ENCODE peak calls at places on chromosomes 2 and 18, in eight cellular contexts. W is stimulated activated CD4-positive, alpha-beta T cell treated with anti-CD3 and anti-CD28 coated beads, Interleukin-15, amount 100 ng/mL, for 48 hours; V is mammary epithelial cell; K is KG1; X is Panc1; L is GM06990; G is anterior cingulate cortex; U is A549. M is an unnamed sample.

GRCh38 chr2:19841918-19842693 is 59.7 kb downstream of the TTC32 start:
- DNase-seq in W (no peak), V (no peak), K (no peak), X (no peak), L (no peak), G (no peak), U (no peak), M (no peak)

GRCh38 chr2:231364961-231365810 is 30.3 kb upstream of the B3GNT7 start:
- DNase-seq in W (no peak), V (peak; percentile 92), K (no peak), X (peak; percentile 82), L (no peak), G (no peak), U (peak; percentile 89), M (peak; percentile 78)

GRCh38 chr18:31039426-31039825 is 3.1 kb downstream of the DSC3 start:
- DNase-seq in W (no peak), V (peak; percentile 88), K (no peak), X (no peak), L (no peak), G (no peak), U (no peak), M (no peak)

GRCh38 chr2:96505231-96505889 is at the start of gene NEURL3:
- DNase-seq in W (no peak), V (peak; percentile 81), K (no peak), X (no peak), L (no peak), G (no peak), U (peak; percentile 72), M (peak; percentile 52)

GRCh38 chr2:168461178-168461941 is 5.3 kb downstream of the CERS6 start:
- DNase-seq in W (no peak), V (no peak), K (no peak), X (no peak), L (no peak), G (no peak), U (no peak), M (no peak)

GRCh38 chr2:216838146-216838545 is 21.7 kb downstream of the TNP1 start:
- DNase-seq in W (no peak), V (no peak), K (no peak), X (no peak), L (no peak), G (no peak), U (no peak), M (peak; percentile 48)

GRCh38 chr2:71851094-71851755 is 296.4 kb downstream of the CYP26B1 start:
- DNase-seq in W (no peak), V (no peak), K (no peak), X (no peak), L (no peak), G (no peak), U (no peak), M (no peak)

GRCh38 chr18:36819621-36820020 is 9.2 kb downstream of the TPGS2 start:
- DNase-seq in W (no peak), V (no peak), K (no peak), X (no peak), L (no peak), G (no peak), U (no peak), M (no peak)

GRCh38 chr2:25063876-25064660 is 22.2 kb downstream of the EFR3B start:
- DNase-seq in W (no peak), V (no peak), K (no peak), X (no peak), L (peak; percentile 25), G (peak; percentile 67), U (no peak), M (no peak)

GRCh38 chr2:172556284-172557033 is 569 bp downstream of the PDK1 start:
- DNase-seq in W (peak; percentile 54), V (peak; percentile 68), K (peak; percentile 54), X (no peak), L (peak; percentile 84), G (peak; percentile 19), U (peak; percentile 49), M (peak; percentile 31)

GRCh38 chr2:9745153-9745899 is 97.9 kb upstream of the TAF1B start:
- DNase-seq in W (no peak), V (no peak), K (no peak), X (no peak), L (no peak), G (no peak), U (no peak), M (no peak)

GRCh38 chr2:207337234-207338219 is 171.8 kb upstream of the KLF7 start:
- DNase-seq in W (no peak), V (peak; percentile 100), K (no peak), X (no peak), L (no peak), G (no peak), U (peak; percentile 63), M (peak; percentile 59)

GRCh38 chr2:20015482-20016083 is 3.1 kb upstream of the MATN3 start:
- DNase-seq in W (no peak), V (peak; percentile 43), K (peak; percentile 8), X (peak; percentile 47), L (peak; percentile 17), G (no peak), U (peak; percentile 70), M (peak; percentile 12)

GRCh38 chr2:120786038-120786437 is 50.4 kb downstream of the GLI2 start:
- DNase-seq in W (no peak), V (no peak), K (no peak), X (no peak), L (no peak), G (no peak), U (no peak), M (no peak)

GRCh38 chr2:157364257-157364974 is 38.8 kb upstream of the ERMN start:
- DNase-seq in W (no peak), V (no peak), K (peak; percentile 22), X (no peak), L (peak; percentile 49), G (no peak), U (no peak), M (no peak)

GRCh38 chr2:41222593-41222992 is 770.7 kb upstream of the SLC8A1 start:
- DNase-seq in W (no peak), V (no peak), K (no peak), X (no peak), L (no peak), G (no peak), U (no peak), M (no peak)

GRCh38 chr2:160077912-160078585 is 15.6 kb upstream of the PLA2R1 start:
- DNase-seq in W (no peak), V (peak; percentile 17), K (no peak), X (no peak), L (no peak), G (no peak), U (no peak), M (no peak)

GRCh38 chr2:67485431-67485830 is 88.3 kb downstream of the ETAA1 start:
- DNase-seq in W (no peak), V (no peak), K (no peak), X (no peak), L (no peak), G (no peak), U (no peak), M (peak; percentile 34)

GRCh38 chr18:45617284-45617683 is 2.0 kb downstream of the SLC14A2 start:
- DNase-seq in W (no peak), V (peak; percentile 89), K (no peak), X (no peak), L (no peak), G (no peak), U (peak; percentile 42), M (peak; percentile 72)

GRCh38 chr2:41990688-41991087 is 57.1 kb upstream of the PKDCC start:
- DNase-seq in W (no peak), V (no peak), K (no peak), X (no peak), L (no peak), G (no peak), U (peak; percentile 37), M (peak; percentile 64)

GRCh38 chr18:42048150-42048549 is 93.1 kb downstream of the PIK3C3 start:
- DNase-seq in W (no peak), V (peak; percentile 86), K (peak; percentile 16), X (no peak), L (no peak), G (no peak), U (peak; percentile 63), M (peak; percentile 86)

GRCh38 chr18:61274561-61274960 is 58.7 kb upstream of the CDH20 start:
- DNase-seq in W (no peak), V (no peak), K (no peak), X (no peak), L (no peak), G (no peak), U (no peak), M (no peak)